ENCODE peak calls at places on chromosome 19, in four cellular contexts. One of them, this sample, is unnamed. For H3K36me3, the result is how much of the 10 kb centered on the place peaks cover.

GRCh38 chr19:32098953-32099352 is 246.5 kb upstream of the ZNF507 start:
- DNase-seq in mammary epithelial cell: no peak
- DNase-seq in IMR-90: no peak
- DNase-seq in brain microvascular endothelial cell: no peak
- DNase-seq in this sample: no peak

GRCh38 chr19:22595918-22596341 is 38.2 kb upstream of the ZNF492 start:
- DNase-seq in mammary epithelial cell: no peak
- DNase-seq in IMR-90: no peak
- DNase-seq in brain microvascular endothelial cell: no peak
- DNase-seq in this sample: no peak

GRCh38 chr19:44958090-44958489 is 2.9 kb downstream of the CLPTM1 start:
- DNase-seq in mammary epithelial cell: no peak
- DNase-seq in IMR-90: no peak
- DNase-seq in brain microvascular endothelial cell: no peak
- DNase-seq in this sample: no peak

GRCh38 chr19:33719366-33720154 is 77.1 kb upstream of the KCTD15 start:
- DNase-seq in mammary epithelial cell: no peak
- DNase-seq in IMR-90: no peak
- DNase-seq in brain microvascular endothelial cell: no peak
- DNase-seq in this sample: no peak

GRCh38 chr19:38693380-38694223 is 46.2 kb downstream of the ACTN4 start:
- DNase-seq in mammary epithelial cell: peak
- DNase-seq in IMR-90: peak
- DNase-seq in brain microvascular endothelial cell: peak
- DNase-seq in this sample: no peak

GRCh38 chr19:33496016-33496415 is 25.6 kb downstream of the PEPD start:
- DNase-seq in mammary epithelial cell: no peak
- DNase-seq in IMR-90: no peak
- DNase-seq in brain microvascular endothelial cell: no peak
- DNase-seq in this sample: no peak

GRCh38 chr19:888615-889385 is 4.2 kb downstream of the MED16 start:
- DNase-seq in mammary epithelial cell: no peak
- DNase-seq in IMR-90: no peak
- DNase-seq in brain microvascular endothelial cell: no peak
- DNase-seq in this sample: no peak

GRCh38 chr19:49338691-49339363 is 3.6 kb downstream of the CD37 start:
- DNase-seq in mammary epithelial cell: peak
- DNase-seq in IMR-90: no peak
- DNase-seq in brain microvascular endothelial cell: peak
- DNase-seq in this sample: no peak

GRCh38 chr19:31317542-31317941 is 31.7 kb downstream of the TSHZ3 start:
- DNase-seq in mammary epithelial cell: no peak
- DNase-seq in IMR-90: no peak
- DNase-seq in brain microvascular endothelial cell: no peak
- DNase-seq in this sample: no peak

GRCh38 chr19:8239528-8240273 is 30.5 kb downstream of the CERS4 start:
- DNase-seq in mammary epithelial cell: no peak
- DNase-seq in IMR-90: no peak
- DNase-seq in brain microvascular endothelial cell: no peak
- DNase-seq in this sample: no peak
- H3K36me3 ChIP-seq in mammary epithelial cell: under half
- H3K36me3 ChIP-seq in IMR-90: under half
- H3K36me3 ChIP-seq in brain microvascular endothelial cell: under half
- H3K36me3 ChIP-seq in this sample: under half

DNA sequence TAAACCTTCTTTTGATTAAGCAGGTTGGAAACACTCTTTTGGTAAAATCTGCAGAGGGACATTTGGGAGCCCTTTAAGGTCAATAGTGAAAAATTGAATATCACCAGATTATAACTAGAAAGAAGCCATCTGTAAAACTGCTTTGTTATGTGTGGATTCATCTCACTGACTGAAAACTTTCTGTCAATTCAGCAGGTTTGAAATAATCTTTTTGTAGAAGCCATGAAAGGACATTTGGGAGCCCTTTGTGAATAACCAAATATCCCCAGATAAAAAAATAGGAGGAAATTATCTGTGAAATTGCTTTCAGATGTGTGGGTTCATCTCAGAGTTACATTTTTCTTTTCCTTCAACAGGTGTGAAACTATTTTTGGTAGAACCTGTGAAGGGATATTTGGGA is 1690.7 kb downstream of the UQCRFS1 start:
- DNase-seq in mammary epithelial cell: no peak
- DNase-seq in IMR-90: no peak
- DNase-seq in brain microvascular endothelial cell: no peak
- DNase-seq in this sample: no peak
- H3K36me3 ChIP-seq in mammary epithelial cell: under half
- H3K36me3 ChIP-seq in IMR-90: under half
- H3K36me3 ChIP-seq in brain microvascular endothelial cell: under half
- H3K36me3 ChIP-seq in this sample: under half

DNA sequence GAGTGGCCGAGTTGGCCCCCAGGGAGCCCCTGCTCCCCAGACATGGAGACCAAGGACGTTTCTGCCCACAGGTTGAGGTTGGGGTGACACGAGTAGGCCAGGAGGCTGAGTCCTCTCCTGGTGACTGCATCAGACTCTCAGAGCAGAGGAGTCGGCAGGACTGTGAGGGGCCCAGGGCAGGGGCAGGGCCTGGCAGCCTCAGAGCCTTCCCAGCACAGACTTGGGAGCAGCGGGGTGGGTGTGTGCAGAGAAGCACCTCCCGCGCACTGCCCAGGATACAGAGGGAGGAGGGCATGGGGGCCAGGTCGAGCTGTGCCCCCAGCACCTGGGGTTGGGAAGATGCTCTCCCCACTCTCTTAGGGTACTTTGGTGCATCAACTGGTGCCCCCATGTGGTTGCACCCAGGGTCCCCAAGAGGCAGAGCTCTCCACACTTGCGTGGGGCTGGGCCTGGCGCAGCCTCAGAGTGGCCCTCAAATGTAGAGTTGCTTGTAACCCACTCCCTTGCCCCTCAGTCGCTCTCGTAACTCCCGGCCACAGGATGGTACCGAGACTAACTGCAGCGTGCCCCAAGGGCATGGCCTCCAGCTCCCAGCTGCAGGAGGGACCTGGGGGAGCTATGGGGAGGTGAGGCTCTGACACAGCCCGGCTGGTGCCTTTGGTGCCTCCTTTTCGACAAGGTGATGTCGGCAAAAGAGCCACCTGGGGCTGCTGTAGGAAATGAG is 15.9 kb downstream of the TSSK6 start:
- DNase-seq in mammary epithelial cell: no peak
- DNase-seq in IMR-90: no peak
- DNase-seq in brain microvascular endothelial cell: no peak
- DNase-seq in this sample: no peak
- H3K36me3 ChIP-seq in mammary epithelial cell: under half
- H3K36me3 ChIP-seq in IMR-90: half or more
- H3K36me3 ChIP-seq in brain microvascular endothelial cell: half or more
- H3K36me3 ChIP-seq in this sample: half or more

GRCh38 chr19:3963458-3964255 is 7.2 kb downstream of the DAPK3 start:
- DNase-seq in mammary epithelial cell: no peak
- DNase-seq in IMR-90: no peak
- DNase-seq in brain microvascular endothelial cell: no peak
- DNase-seq in this sample: no peak

GRCh38 chr19:3959766-3960131 is 11.2 kb downstream of the DAPK3 start:
- DNase-seq in mammary epithelial cell: no peak
- DNase-seq in IMR-90: no peak
- DNase-seq in brain microvascular endothelial cell: no peak
- DNase-seq in this sample: no peak

GRCh38 chr19:3958836-3959765 is 11.8 kb downstream of the DAPK3 start:
- DNase-seq in mammary epithelial cell: no peak
- DNase-seq in IMR-90: no peak
- DNase-seq in brain microvascular endothelial cell: no peak
- DNase-seq in this sample: no peak

GRCh38 chr19:3964256-3965194 is 6.4 kb downstream of the DAPK3 start:
- DNase-seq in mammary epithelial cell: no peak
- DNase-seq in IMR-90: no peak
- DNase-seq in brain microvascular endothelial cell: no peak
- DNase-seq in this sample: no peak

GRCh38 chr19:3961007-3961406 is 9.9 kb downstream of the DAPK3 start:
- DNase-seq in mammary epithelial cell: no peak
- DNase-seq in IMR-90: no peak
- DNase-seq in brain microvascular endothelial cell: no peak
- DNase-seq in this sample: no peak
- H3K36me3 ChIP-seq in mammary epithelial cell: under half
- H3K36me3 ChIP-seq in IMR-90: half or more
- H3K36me3 ChIP-seq in brain microvascular endothelial cell: half or more
- H3K36me3 ChIP-seq in this sample: under half